ENCODE peak calls at places on chromosomes 12 and 14, in four cellular contexts. X is HepG2, L is A673, E is fibroblast of mammary gland. I is an unnamed sample.

GRCh38 chr12:103444983-103445382 is 50.8 kb downstream of the C12orf42 start:
- DNase-seq in X (no peak), L (no peak), E (no peak), I (no peak)

GRCh38 chr12:14928946-14929345 is 9.4 kb downstream of the ERP27 start:
- DNase-seq in X (no peak), L (no peak), E (no peak), I (peak; percentile 95)

GRCh38 chr12:96241484-96242256 is 47.5 kb downstream of the ELK3 start:
- DNase-seq in X (no peak), L (no peak), E (peak; percentile 89), I (peak; percentile 48)

GRCh38 chr12:50579757-50580267 is 75.0 kb downstream of the DIP2B start:
- DNase-seq in X (no peak), L (no peak), E (peak; percentile 74), I (no peak)

GRCh38 chr12:120783197-120783596 is 57.6 kb downstream of the ACADS start:
- DNase-seq in X (peak; percentile 29), L (peak; percentile 78), E (peak; percentile 84), I (peak; percentile 18)

GRCh38 chr12:65867428-65867827 is 43.1 kb downstream of the HMGA2 start:
- DNase-seq in X (no peak), L (no peak), E (peak; percentile 98), I (no peak)

GRCh38 chr12:49982246-49983229 is 9.8 kb downstream of the AQP6 start:
- DNase-seq in X (no peak), L (no peak), E (peak; percentile 69), I (no peak)

GRCh38 chr14:99296517-99296916 is 24.5 kb upstream of the BCL11B start:
- DNase-seq in X (no peak), L (no peak), E (no peak), I (no peak)

GRCh38 chr12:9064201-9064814 is 51.4 kb downstream of the A2M start:
- DNase-seq in X (peak; percentile 65), L (peak; percentile 67), E (peak; percentile 44), I (peak; percentile 59)

GRCh38 chr14:92513966-92514843 is 624 bp downstream of the RIN3 start:
- DNase-seq in X (peak; percentile 36), L (no peak), E (peak; percentile 32), I (no peak)

GRCh38 chr12:97960741-97961608 is 498.4 kb downstream of the RMST start:
- DNase-seq in X (peak; percentile 14), L (peak; percentile 56), E (peak; percentile 43), I (peak; percentile 56)

GRCh38 chr12:71591601-71592000 is 72.0 kb downstream of the ZFC3H1 start:
- DNase-seq in X (no peak), L (no peak), E (no peak), I (no peak)